ENCODE peak calls at places on chromosome 7, in five cellular contexts. W, U, J, R and O are unnamed samples.

GRCh38 chr7:78996013-78996412 is 457.5 kb downstream of the MAGI2 start:
- DNase-seq in W (no peak), U (no peak), J (no peak), R (no peak), O (no peak)

GRCh38 chr7:98217623-98218582 is 6.7 kb downstream of the BHLHA15 start:
- DNase-seq in W (peak; percentile 73), U (peak; percentile 38), J (no peak), R (no peak), O (peak; percentile 36)

GRCh38 chr7:728602-729001 is 1.5 kb upstream of the PRKAR1B start:
- DNase-seq in W (no peak), U (no peak), J (no peak), R (no peak), O (no peak)

GRCh38 chr7:159086301-159086925 is 58.3 kb downstream of the VIPR2 start:
- DNase-seq in W (no peak), U (no peak), J (no peak), R (no peak), O (no peak)

GRCh38 chr7:157518514-157519175 is 181.8 kb downstream of the DNAJB6 start:
- DNase-seq in W (no peak), U (no peak), J (no peak), R (no peak), O (no peak)

GRCh38 chr7:67618569-67619543 is 622.2 kb downstream of the TYW1 start:
- DNase-seq in W (no peak), U (no peak), J (peak; percentile 5), R (no peak), O (no peak)

GRCh38 chr7:15104411-15105092 is 202.0 kb upstream of the DGKB start:
- DNase-seq in W (no peak), U (no peak), J (no peak), R (no peak), O (no peak)

GRCh38 chr7:112383671-112384417 is 66.4 kb upstream of the IFRD1 start:
- DNase-seq in W (peak; percentile 61), U (no peak), J (no peak), R (no peak), O (peak; percentile 35)

GRCh38 chr7:108094375-108094774 is 35.8 kb downstream of the LAMB4 start:
- DNase-seq in W (no peak), U (no peak), J (no peak), R (no peak), O (peak; percentile 17)

GRCh38 chr7:68868975-68869374 is 729.3 kb upstream of the AUTS2 start:
- DNase-seq in W (no peak), U (no peak), J (no peak), R (no peak), O (no peak)

GRCh38 chr7:4202154-4202553 is 479.9 kb upstream of the FOXK1 start:
- DNase-seq in W (no peak), U (no peak), J (no peak), R (no peak), O (no peak)

GRCh38 chr7:1665721-1666250 is 4.3 kb upstream of the ELFN1 start:
- DNase-seq in W (peak; percentile 57), U (no peak), J (peak; percentile 48), R (no peak), O (no peak)

GRCh38 chr7:73703985-73704639 is 15.4 kb downstream of the STX1A start:
- DNase-seq in W (peak; percentile 86), U (no peak), J (peak; percentile 84), R (no peak), O (no peak)

GRCh38 chr7:134804351-134804750 is 24.9 kb downstream of the CALD1 start:
- DNase-seq in W (no peak), U (no peak), J (no peak), R (no peak), O (peak; percentile 85)

GRCh38 chr7:134288265-134288664 is 28.5 kb downstream of the SLC35B4 start:
- DNase-seq in W (no peak), U (no peak), J (no peak), R (no peak), O (no peak)

GRCh38 chr7:7265057-7265456 is 82.7 kb downstream of the C1GALT1 start:
- DNase-seq in W (no peak), U (no peak), J (no peak), R (no peak), O (no peak)

GRCh38 chr7:5625938-5626337 is 155.5 kb downstream of the RNF216 start:
- DNase-seq in W (peak; percentile 61), U (no peak), J (no peak), R (no peak), O (peak; percentile 35)

GRCh38 chr7:75905785-75906604 is 9.0 kb upstream of the POR start:
- DNase-seq in W (no peak), U (peak; percentile 97), J (peak; percentile 87), R (no peak), O (no peak)

GRCh38 chr7:139777948-139778841 is at the start of gene HIPK2:
- DNase-seq in W (peak; percentile 90), U (peak; percentile 56), J (peak; percentile 65), R (no peak), O (peak; percentile 51)

GRCh38 chr7:76337147-76337546 is 21.6 kb downstream of the YWHAG start:
- DNase-seq in W (no peak), U (no peak), J (no peak), R (no peak), O (no peak)

GRCh38 chr7:152894295-152895170 is 135.0 kb downstream of the ACTR3B start:
- DNase-seq in W (peak; percentile 69), U (peak; percentile 21), J (peak; percentile 23), R (no peak), O (no peak)

GRCh38 chr7:140267381-140268226 is 90.8 kb upstream of the KDM7A start:
- DNase-seq in W (peak; percentile 94), U (no peak), J (no peak), R (no peak), O (no peak)

GRCh38 chr7:74462707-74463100 is 9.0 kb downstream of the GTF2IRD1 start:
- DNase-seq in W (no peak), U (no peak), J (no peak), R (no peak), O (no peak)

GRCh38 chr7:40279991-40280390 is 145.2 kb downstream of the SUGCT start:
- DNase-seq in W (no peak), U (no peak), J (no peak), R (no peak), O (no peak)

GRCh38 chr7:40276061-40276460 is 141.3 kb downstream of the SUGCT start:
- DNase-seq in W (no peak), U (no peak), J (no peak), R (no peak), O (no peak)
- H3K4me2 ChIP-seq in W (no peak overlapping the region), U (no peak overlapping the region), J (no peak overlapping the region), R (no peak overlapping the region), O (no peak overlapping the region)

GRCh38 chr7:105637755-105638154 is 56.5 kb upstream of the EFCAB10 start:
- DNase-seq in W (no peak), U (no peak), J (no peak), R (no peak), O (no peak)
- TF ChIP-seq MYC in W (no peak), U (no peak), J (no peak), R (no peak), O (no peak)

GRCh38 chr7:13155188-13155587 is 467.8 kb downstream of the ARL4A start:
- DNase-seq in W (peak; percentile 14), U (no peak), J (no peak), R (no peak), O (no peak)
- H3K4me2 ChIP-seq in W (no peak overlapping the region), U (no peak overlapping the region), J (peak overlapping the region; percentile 18), R (no peak overlapping the region), O (no peak overlapping the region)

GRCh38 chr7:105691692-105692564 is 110.6 kb upstream of the EFCAB10 start:
- DNase-seq in W (no peak), U (no peak), J (no peak), R (no peak), O (peak; percentile 95)
- TF ChIP-seq MYC in W (no peak), U (no peak), J (no peak), R (no peak), O (no peak)

GRCh38 chr7:25519962-25520562 is 291.8 kb upstream of the NPVF start:
- DNase-seq in W (no peak), U (no peak), J (no peak), R (no peak), O (no peak)
- H3K4me2 ChIP-seq in W (no peak overlapping the region), U (no peak overlapping the region), J (no peak overlapping the region), R (no peak overlapping the region), O (no peak overlapping the region)

GRCh38 chr7:99456288-99456687 is 9.7 kb downstream of the ATP5MF start:
- DNase-seq in W (no peak), U (no peak), J (no peak), R (no peak), O (no peak)
- TF ChIP-seq MYC in W (no peak), U (no peak), J (no peak), R (no peak), O (no peak)

GRCh38 chr7:102967798-102968197 is 55.0 kb downstream of the LRRC17 start:
- DNase-seq in W (no peak), U (no peak), J (no peak), R (no peak), O (no peak)
- H3K4me2 ChIP-seq in W (no peak overlapping the region), U (no peak overlapping the region), J (no peak overlapping the region), R (no peak overlapping the region), O (no peak overlapping the region)

DNA sequence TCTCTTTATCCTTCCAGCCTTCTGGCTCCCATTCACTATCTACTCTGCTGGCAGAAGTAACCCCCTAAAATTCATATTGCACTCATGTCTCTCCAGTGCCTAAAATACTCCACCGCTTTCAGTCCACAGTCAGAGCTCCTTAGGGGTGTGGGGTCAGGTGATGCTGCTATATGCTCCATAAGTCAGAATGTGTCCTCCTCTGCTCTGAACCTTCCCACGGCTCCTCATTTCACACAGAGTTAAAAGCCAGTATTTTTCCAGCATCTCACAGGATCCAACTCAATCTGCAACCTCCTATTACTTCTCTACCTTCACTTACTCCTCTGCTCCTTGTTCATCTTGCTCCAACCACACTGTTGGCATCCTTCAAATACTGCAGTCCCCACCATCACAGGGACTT is 31.1 kb upstream of the CHCHD3 start:
- DNase-seq in W (no peak), U (no peak), J (no peak), R (no peak), O (no peak)
- TF ChIP-seq MYC in W (no peak), U (no peak), J (no peak), R (no peak), O (no peak)